ENCODE peak calls at places on chromosome 14, in ten cellular contexts. T is cardiac muscle cell, D is HCT116, Y is bronchial epithelial cell, Z is HFF-Myc, A is Panc1, R is HepG2, N is cardiac fibroblast, J is tibial artery, F is lung. H is an unnamed sample.

GRCh38 chr14:85852900-85853299 is 323.0 kb downstream of the FLRT2 start:
- DNase-seq in R (no peak), A (no peak), D (no peak), N (no peak), Y (no peak), J (no peak), F (no peak), Z (no peak), T (no peak), H (no peak)

GRCh38 chr14:86035882-86036281 is 505.9 kb downstream of the FLRT2 start:
- DNase-seq in Y (peak), T (peak), F (no peak), J (no peak), A (no peak), N (peak), D (no peak), Z (no peak), R (peak), H (no peak)

GRCh38 chr14:76784881-76785280 is 23.6 kb downstream of the VASH1 start:
- DNase-seq in J (peak), R (peak), F (peak), T (peak), N (peak), D (peak), Z (peak), A (no peak), Y (peak), H (peak)

GRCh38 chr14:74085828-74086227 is 1.1 kb downstream of the LIN52 start:
- DNase-seq in T (no peak), R (no peak), N (no peak), J (no peak), Z (no peak), D (no peak), Y (no peak), A (no peak), F (no peak), H (no peak)

GRCh38 chr14:63616015-63616414 is 25.7 kb downstream of the WDR89 start:
- DNase-seq in Y (peak), F (no peak), J (no peak), D (no peak), N (peak), A (no peak), R (no peak), T (no peak), Z (no peak), H (no peak)

GRCh38 chr14:34336501-34336900 is 125.5 kb downstream of the SPTSSA start:
- DNase-seq in F (no peak), N (no peak), T (no peak), J (no peak), Y (no peak), D (no peak), R (peak), A (no peak), Z (no peak), H (no peak)

GRCh38 chr14:31300296-31300695 is 92.7 kb upstream of the HECTD1 start:
- DNase-seq in Z (no peak), F (no peak), D (no peak), T (no peak), N (no peak), A (no peak), Y (no peak), J (no peak), R (no peak), H (no peak)

GRCh38 chr14:69105326-69105725 is 47.6 kb downstream of the DCAF5 start:
- DNase-seq in T (no peak), Y (peak), N (peak), Z (no peak), D (peak), R (no peak), A (no peak), J (no peak), F (no peak), H (no peak)

GRCh38 chr14:50569714-50570274 is 9.8 kb downstream of the ATL1 start:
- DNase-seq in N (no peak), R (no peak), A (no peak), T (no peak), J (no peak), Z (no peak), Y (no peak), D (no peak), F (no peak), H (no peak)

GRCh38 chr14:105532111-105532623 is 5.8 kb downstream of the TMEM121 start:
- DNase-seq in J (peak), R (no peak), T (no peak), D (no peak), A (no peak), N (no peak), Y (no peak), Z (no peak), F (no peak), H (no peak)

GRCh38 chr14:20632831-20633771 is 8.4 kb downstream of the OR6S1 start:
- DNase-seq in F (peak), D (no peak), T (peak), N (peak), Y (peak), A (peak), J (no peak), Z (peak), R (peak), H (no peak)

GRCh38 chr14:36111822-36112583 is 64.5 kb downstream of the PTCSC3 start:
- DNase-seq in A (no peak), Y (no peak), Z (no peak), T (no peak), J (no peak), F (no peak), N (no peak), R (no peak), D (no peak), H (no peak)

GRCh38 chr14:54252072-54252730 is 144.6 kb upstream of the CDKN3 start:
- DNase-seq in Z (peak), A (no peak), T (no peak), Y (peak), N (peak), J (no peak), R (peak), D (peak), F (peak), H (no peak)

GRCh38 chr14:83556746-83557460 is 1973.0 kb upstream of the FLRT2 start:
- DNase-seq in N (peak), Y (peak), T (no peak), Z (peak), F (no peak), J (no peak), D (no peak), A (no peak), R (no peak), H (no peak)

GRCh38 chr14:68283378-68284123 is 464.0 kb downstream of the RAD51B start:
- DNase-seq in D (no peak), A (no peak), Z (no peak), N (no peak), R (no peak), J (no peak), T (no peak), F (no peak), Y (no peak), H (no peak)

GRCh38 chr14:21302013-21302857 is 22.4 kb downstream of the RPGRIP1 start:
- DNase-seq in N (no peak), Y (no peak), F (no peak), R (peak), Z (no peak), A (no peak), D (no peak), T (no peak), J (no peak), H (no peak)

GRCh38 chr14:73788871-73789590 is 62.6 kb upstream of the PTGR2 start:
- DNase-seq in J (no peak), T (no peak), R (no peak), A (no peak), N (peak), F (no peak), D (no peak), Z (no peak), Y (no peak), H (no peak)

GRCh38 chr14:99177046-99177655 is 94.8 kb downstream of the BCL11B start:
- DNase-seq in R (no peak), T (no peak), Z (no peak), J (no peak), F (no peak), A (no peak), Y (no peak), N (no peak), D (no peak), H (no peak)

GRCh38 chr14:68653108-68653507 is 139.8 kb downstream of the ZFP36L1 start:
- DNase-seq in Y (no peak), A (no peak), T (no peak), F (no peak), R (no peak), D (no peak), J (peak), Z (no peak), N (no peak), H (no peak)

GRCh38 chr14:105012171-105012985 is 8.5 kb downstream of the CDCA4 start:
- DNase-seq in F (no peak), Z (no peak), A (no peak), J (no peak), N (no peak), D (no peak), Y (peak), T (no peak), R (no peak), H (no peak)

GRCh38 chr14:74324945-74325361 is 22.2 kb upstream of the ABCD4 start:
- DNase-seq in Z (no peak), A (no peak), N (peak), J (no peak), F (no peak), T (peak), D (no peak), R (peak), Y (peak), H (no peak)

GRCh38 chr14:62162998-62163589 is 400.9 kb downstream of the SNAPC1 start:
- DNase-seq in Y (peak), J (no peak), Z (peak), T (peak), F (no peak), R (peak), D (peak), A (peak), N (peak), H (no peak)

GRCh38 chr14:100122481-100123215 is 36.8 kb downstream of the DEGS2 start:
- DNase-seq in D (no peak), N (no peak), F (no peak), Z (no peak), A (no peak), J (no peak), R (no peak), Y (no peak), T (no peak), H (no peak)

GRCh38 chr14:41749425-41749824 is 142.7 kb downstream of the LRFN5 start:
- DNase-seq in F (no peak), Z (no peak), T (no peak), J (no peak), N (peak), R (peak), A (no peak), Y (no peak), D (no peak), H (no peak)
- H3K4me3 ChIP-seq in F (no peak), Z (no peak), T (no peak), J (peak), N (no peak), R (peak), A (peak), Y (no peak), D (no peak), H (peak)

GRCh38 chr14:66651536-66652220 is 143.7 kb downstream of the GPHN start:
- DNase-seq in R (no peak), N (no peak), J (no peak), T (no peak), D (no peak), Y (no peak), A (no peak), F (no peak), Z (no peak), H (no peak)

GRCh38 chr14:66649515-66649914 is 141.6 kb downstream of the GPHN start:
- DNase-seq in R (no peak), Z (no peak), F (no peak), A (no peak), N (no peak), J (no peak), T (no peak), Y (no peak), D (no peak), H (no peak)

GRCh38 chr14:66652736-66653135 is 144.8 kb downstream of the GPHN start:
- DNase-seq in F (no peak), A (no peak), T (peak), D (no peak), N (no peak), J (no peak), R (no peak), Y (no peak), Z (no peak), H (no peak)

GRCh38 chr14:66645716-66646115 is 137.8 kb downstream of the GPHN start:
- DNase-seq in Y (no peak), D (no peak), Z (no peak), J (no peak), R (peak), N (no peak), A (no peak), F (no peak), T (no peak), H (no peak)

DNA sequence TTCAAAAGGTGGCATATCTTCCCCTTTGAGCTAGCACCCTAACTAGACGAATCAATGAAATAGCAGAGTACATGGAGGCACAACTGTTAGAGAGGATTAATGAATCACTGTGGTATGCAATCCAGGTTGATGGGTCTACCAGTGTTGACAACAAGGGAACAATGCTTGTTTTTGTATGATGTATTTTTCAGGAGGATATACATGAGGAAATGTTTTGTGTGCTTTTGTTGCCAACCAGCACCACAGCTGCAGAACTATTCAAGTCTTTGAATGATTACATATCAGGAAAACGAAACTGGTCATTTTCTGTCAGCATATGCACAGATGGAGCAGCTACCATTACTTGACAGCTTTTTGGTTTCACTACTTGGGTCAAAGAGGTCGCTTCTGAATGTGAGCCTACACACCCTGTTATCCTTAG is 142.6 kb downstream of the GPHN start:
- DNase-seq in Y (no peak), A (no peak), F (no peak), J (no peak), T (no peak), R (no peak), D (no peak), N (peak), Z (no peak), H (no peak)
- TF ChIP-seq CTCF in Y (no peak), A (no peak), F (no peak), J (no peak), T (no peak), R (no peak), D (no peak), N (no peak), Z (no peak), H (no peak)

GRCh38 chr14:51860836-51861583 is 598 bp downstream of the GNG2 start:
- DNase-seq in A (no peak), T (no peak), Y (peak), Z (no peak), J (no peak), D (no peak), F (no peak), N (no peak), R (no peak), H (no peak)

GRCh38 chr14:51860164-51860835 is at the start of gene GNG2:
- DNase-seq in T (peak), N (peak), F (peak), Y (peak), R (no peak), D (no peak), Z (no peak), A (no peak), J (peak), H (peak)

GRCh38 chr14:51862839-51863235 is 2.4 kb downstream of the GNG2 start:
- DNase-seq in T (no peak), D (no peak), J (no peak), Z (no peak), Y (no peak), R (no peak), F (no peak), N (no peak), A (no peak), H (no peak)

GRCh38 chr14:51859136-51859535 is 1.3 kb upstream of the GNG2 start:
- DNase-seq in N (no peak), D (no peak), Y (no peak), A (no peak), Z (peak), F (no peak), R (no peak), J (no peak), T (no peak), H (no peak)

DNA sequence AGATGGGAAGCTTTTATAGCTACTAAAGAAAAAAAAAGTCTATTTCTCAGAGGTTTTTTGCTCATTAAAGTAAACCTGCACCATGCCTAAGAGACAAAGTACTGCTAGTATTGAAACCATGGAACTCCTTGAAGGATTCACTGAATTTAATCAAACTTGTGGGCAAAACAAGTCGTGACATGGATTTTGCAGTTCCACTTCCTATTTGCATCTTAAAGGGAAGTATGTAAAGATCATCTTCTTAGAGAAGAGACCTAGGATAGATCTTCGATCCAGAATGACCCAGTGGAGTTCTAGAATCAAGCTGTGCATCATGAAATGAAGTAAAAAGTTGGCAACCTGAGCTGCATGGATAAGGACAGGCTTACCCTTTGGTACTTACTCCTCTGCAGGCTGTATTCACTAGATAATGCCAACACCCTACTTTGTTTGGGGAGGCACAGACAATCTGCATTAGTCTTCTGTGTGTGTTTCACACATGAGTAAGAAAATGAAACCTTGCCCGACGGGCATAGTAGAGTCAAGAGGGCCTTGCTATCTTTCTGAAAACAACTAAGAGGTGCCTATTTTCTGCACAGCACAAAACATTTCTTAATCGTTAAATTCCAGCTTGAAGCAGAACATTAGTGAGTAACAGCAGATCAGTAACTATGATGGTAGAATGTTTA is 1.9 kb downstream of the GNG2 start:
- DNase-seq in A (no peak), J (no peak), T (no peak), R (no peak), Y (no peak), Z (no peak), D (no peak), F (no peak), N (no peak), H (no peak)
- H3K4me3 ChIP-seq in A (no peak), J (no peak), T (no peak), R (no peak), Y (no peak), Z (peak), D (no peak), F (no peak), N (no peak), H (peak)

GRCh38 chr14:44961151-44961729 is 507 bp downstream of the KLHL28 start:
- DNase-seq in F (peak), T (peak), N (peak), Z (no peak), R (no peak), Y (peak), A (no peak), D (no peak), J (peak), H (peak)

GRCh38 chr14:44963775-44964380 is 1.9 kb downstream of the TOGARAM1 start:
- DNase-seq in A (no peak), F (no peak), R (peak), T (no peak), D (no peak), Y (no peak), Z (no peak), J (no peak), N (no peak), H (no peak)

GRCh38 chr14:44961730-44962572 is at the start of the genes KLHL28 and TOGARAM1:
- DNase-seq in R (peak), F (peak), T (peak), Y (peak), A (peak), N (peak), J (peak), Z (peak), D (peak), H (peak)

GRCh38 chr14:44960646-44961045 is 1.1 kb downstream of the KLHL28 start:
- DNase-seq in D (no peak), T (no peak), N (no peak), F (no peak), Z (no peak), Y (peak), R (no peak), J (no peak), A (no peak), H (no peak)

DNA sequence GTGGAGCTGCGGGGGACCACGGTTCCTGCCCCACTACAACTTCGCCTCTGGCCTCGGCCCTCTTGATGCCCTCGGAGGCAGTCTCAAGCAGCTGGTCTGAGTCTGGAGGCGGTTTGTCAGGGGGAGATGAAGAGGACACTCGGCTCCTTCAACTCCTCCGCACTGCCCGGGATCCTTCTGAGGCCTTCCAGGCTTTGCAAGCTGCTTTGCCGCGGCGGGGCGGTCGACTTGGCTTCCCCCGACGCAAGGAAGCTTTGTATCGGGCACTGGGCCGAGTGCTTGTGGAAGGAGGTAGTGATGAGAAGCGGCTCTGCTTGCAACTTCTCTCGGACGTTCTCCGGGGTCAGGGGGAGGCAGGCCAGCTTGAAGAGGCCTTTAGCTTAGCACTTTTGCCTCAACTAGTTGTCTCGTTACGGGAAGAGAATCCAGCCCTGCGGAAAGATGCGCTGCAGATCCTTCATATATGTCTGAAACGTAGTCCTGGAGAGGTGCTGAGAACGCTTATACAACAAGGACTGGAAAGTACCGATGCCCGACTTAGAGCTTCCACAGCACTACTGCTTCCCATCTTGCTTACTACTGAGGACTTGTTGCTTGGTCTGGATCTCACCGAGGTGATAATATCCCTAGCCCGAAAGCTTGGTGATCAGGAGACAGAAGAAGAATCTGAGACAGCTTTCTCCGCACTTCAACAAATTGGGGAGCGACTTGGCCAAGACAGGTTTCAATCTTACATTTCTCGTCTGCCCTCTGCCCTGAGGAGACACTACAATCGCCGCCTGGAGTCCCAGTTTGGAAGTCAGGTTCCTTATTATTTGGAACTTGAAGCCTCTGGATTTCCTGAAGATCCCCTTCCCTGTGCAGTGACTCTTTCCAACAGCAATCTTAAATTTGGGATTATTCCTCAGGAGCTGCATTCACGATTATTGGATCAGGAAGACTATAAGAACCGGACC is 861 bp downstream of the TOGARAM1 start:
- DNase-seq in N (peak), A (no peak), Y (peak), Z (no peak), T (peak), R (no peak), J (peak), D (no peak), F (peak), H (peak)
- TF ChIP-seq CTCF in N (no peak), A (no peak), Y (no peak), Z (no peak), T (no peak), R (no peak), J (no peak), D (no peak), F (no peak), H (no peak)

DNA sequence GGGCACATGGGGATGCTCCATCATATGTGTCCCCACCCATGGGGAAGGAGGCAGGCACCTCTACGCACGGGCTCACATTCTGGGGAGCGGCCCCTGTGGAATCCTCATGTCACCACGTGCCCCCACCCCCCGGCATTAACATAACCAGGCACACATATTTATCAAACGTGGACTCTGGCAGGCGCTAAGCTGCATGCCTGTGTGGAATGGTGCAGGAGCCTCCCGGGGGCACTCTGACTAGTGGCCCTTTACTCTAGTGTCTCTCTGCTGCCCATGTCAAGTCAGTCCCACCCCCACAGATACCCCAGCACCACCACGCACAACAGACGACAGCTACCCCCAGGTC is 66.1 kb downstream of the CCDC88C start:
- DNase-seq in Y (no peak), R (no peak), T (no peak), D (no peak), J (no peak), A (no peak), Z (no peak), N (no peak), F (no peak), H (no peak)
- H3K4me3 ChIP-seq in Y (no peak), R (no peak), T (no peak), D (no peak), J (no peak), A (peak), Z (no peak), N (no peak), F (no peak), H (no peak)